ENCODE peak calls at places on chromosomes 1 and 21, in eight cellular contexts. O is SK-N-SH; T is aorta; R is adrenal gland; A is mesenchymal stem cell; F is heart right ventricle; H is ovary; G is CD4-positive, alpha-beta memory T cell. Z is an unnamed sample.
A peak's percentile ranks its signal among the peaks of the same experiment; 100 is the strongest.

GRCh38 chr1:2042830-2043773 is 7.1 kb upstream of the PRKCZ start:
- DNase-seq in O (peak; percentile 60), T (no peak), R (no peak), A (no peak), F (no peak), H (no peak), G (no peak), Z (no peak)

GRCh38 chr1:231793893-231794292 is 167.3 kb downstream of the DISC1 start:
- DNase-seq in O (no peak), T (no peak), R (no peak), A (no peak), F (no peak), H (no peak), G (no peak), Z (no peak)

GRCh38 chr1:47388548-47389238 is 27.4 kb upstream of the FOXE3 start:
- DNase-seq in O (peak; percentile 80), T (peak; percentile 61), R (peak; percentile 49), A (peak; percentile 51), F (peak; percentile 36), H (peak; percentile 23), G (peak; percentile 16), Z (peak; percentile 53)

GRCh38 chr1:34896612-34897011 is 32.8 kb downstream of the DLGAP3 start:
- DNase-seq in O (no peak), T (no peak), R (no peak), A (no peak), F (no peak), H (no peak), G (no peak), Z (no peak)

GRCh38 chr1:179794669-179795068 is 51.6 kb downstream of the FAM163A start:
- DNase-seq in O (peak; percentile 60), T (no peak), R (no peak), A (no peak), F (no peak), H (no peak), G (no peak), Z (no peak)

GRCh38 chr1:10514490-10515235 is 39.9 kb downstream of the PEX14 start:
- DNase-seq in O (peak; percentile 66), T (no peak), R (no peak), A (peak; percentile 61), F (no peak), H (no peak), G (peak; percentile 29), Z (peak; percentile 20)

GRCh38 chr1:117686907-117687306 is 81.1 kb downstream of the TENT5C start:
- DNase-seq in O (no peak), T (no peak), R (peak; percentile 69), A (peak; percentile 85), F (no peak), H (peak; percentile 27), G (no peak), Z (peak; percentile 30)

GRCh38 chr1:234408757-234409156 is 35.5 kb downstream of the COA6 start:
- DNase-seq in O (no peak), T (no peak), R (no peak), A (no peak), F (no peak), H (no peak), G (peak; percentile 62), Z (no peak)

GRCh38 chr21:42165901-42166300 is 53.0 kb upstream of the ABCG1 start:
- DNase-seq in O (no peak), T (no peak), R (no peak), A (no peak), F (no peak), H (no peak), G (no peak), Z (no peak)

GRCh38 chr1:117161887-117162286 is 40.3 kb upstream of the TRIM45 start:
- DNase-seq in O (no peak), T (no peak), R (no peak), A (no peak), F (no peak), H (no peak), G (no peak), Z (no peak)

GRCh38 chr1:80594013-80594412 is 1206.7 kb upstream of the ADGRL2 start:
- DNase-seq in O (no peak), T (no peak), R (no peak), A (no peak), F (no peak), H (no peak), G (no peak), Z (no peak)

GRCh38 chr21:36487641-36488307 is 7.9 kb upstream of the CLDN14 start:
- DNase-seq in O (no peak), T (no peak), R (no peak), A (no peak), F (no peak), H (no peak), G (no peak), Z (peak; percentile 13)

GRCh38 chr1:158496379-158496778 is 24.4 kb downstream of the OR10R2 start:
- DNase-seq in O (no peak), T (no peak), R (no peak), A (peak; percentile 3), F (no peak), H (no peak), G (no peak), Z (no peak)

GRCh38 chr1:155218854-155219591 is 10.5 kb downstream of the MTX1 start:
- DNase-seq in O (peak; percentile 77), T (no peak), R (peak; percentile 61), A (peak; percentile 62), F (peak; percentile 65), H (peak; percentile 55), G (no peak), Z (no peak)

GRCh38 chr1:211133393-211133840 is 531 bp downstream of the KCNH1 start:
- DNase-seq in O (peak; percentile 69), T (no peak), R (no peak), A (peak; percentile 23), F (no peak), H (no peak), G (no peak), Z (no peak)

GRCh38 chr1:156537027-156537426 is 35.3 kb downstream of the IQGAP3 start:
- DNase-seq in O (no peak), T (no peak), R (no peak), A (no peak), F (no peak), H (no peak), G (no peak), Z (no peak)

GRCh38 chr1:156384007-156384406 is 15.0 kb downstream of the RHBG start:
- DNase-seq in O (no peak), T (no peak), R (no peak), A (no peak), F (no peak), H (no peak), G (no peak), Z (no peak)

GRCh38 chr1:32215629-32216505 is 6.3 kb downstream of the TMEM234 start:
- DNase-seq in O (peak; percentile 79), T (peak; percentile 60), R (peak; percentile 65), A (peak; percentile 76), F (peak; percentile 58), H (peak; percentile 70), G (peak; percentile 61), Z (peak; percentile 56)

GRCh38 chr1:9801909-9802308 is 21.9 kb downstream of the CLSTN1 start:
- DNase-seq in O (no peak), T (no peak), R (no peak), A (no peak), F (no peak), H (no peak), G (no peak), Z (no peak)

GRCh38 chr1:150650193-150650592 is 20.8 kb upstream of the ENSA start:
- DNase-seq in O (no peak), T (no peak), R (no peak), A (no peak), F (peak; percentile 4), H (no peak), G (no peak), Z (no peak)

GRCh38 chr1:14267991-14268390 is 330.5 kb upstream of the KAZN start:
- DNase-seq in O (no peak), T (no peak), R (no peak), A (no peak), F (no peak), H (no peak), G (no peak), Z (no peak)

GRCh38 chr1:180954766-180955165 is 42.1 kb downstream of the KIAA1614 start:
- DNase-seq in O (no peak), T (no peak), R (no peak), A (no peak), F (no peak), H (no peak), G (no peak), Z (no peak)

GRCh38 chr1:180952657-180953013 is 39.9 kb downstream of the KIAA1614 start:
- DNase-seq in O (peak; percentile 46), T (no peak), R (no peak), A (no peak), F (no peak), H (no peak), G (no peak), Z (no peak)

GRCh38 chr1:180953291-180953747 is 40.6 kb downstream of the KIAA1614 start:
- DNase-seq in O (peak; percentile 27), T (peak; percentile 45), R (no peak), A (no peak), F (no peak), H (no peak), G (no peak), Z (no peak)

GRCh38 chr1:180953791-180954721 is 41.4 kb downstream of the KIAA1614 start:
- DNase-seq in O (peak; percentile 39), T (peak; percentile 80), R (peak; percentile 71), A (peak; percentile 12), F (peak; percentile 44), H (peak; percentile 87), G (peak; percentile 70), Z (no peak)

GRCh38 chr1:180956028-180956640 is 43.4 kb downstream of the KIAA1614 start:
- DNase-seq in O (peak; percentile 34), T (no peak), R (no peak), A (no peak), F (no peak), H (no peak), G (no peak), Z (no peak)
- H3K36me3 ChIP-seq in O (peaks cover 4% of the 10 kb centered on the region), T (no peaks in the 10 kb centered on the region), R (no peaks in the 10 kb centered on the region), A (peaks cover 11% of the 10 kb centered on the region), F (no peaks in the 10 kb centered on the region), H (no peaks in the 10 kb centered on the region), G (no peaks in the 10 kb centered on the region), Z (peaks cover 34% of the 10 kb centered on the region)

GRCh38 chr1:27099154-27099903 is 55.6 kb downstream of the SLC9A1 start:
- DNase-seq in O (peak; percentile 62), T (peak; percentile 82), R (peak; percentile 75), A (peak; percentile 92), F (peak; percentile 73), H (peak; percentile 72), G (no peak), Z (peak; percentile 76)
- H3K4me3 ChIP-seq in O (no peak overlapping the region), T (no peak overlapping the region), R (no peak overlapping the region), A (peak overlapping the region; percentile 43), F (no peak overlapping the region), H (no peak overlapping the region), G (no peak overlapping the region), Z (no peak overlapping the region)

DNA sequence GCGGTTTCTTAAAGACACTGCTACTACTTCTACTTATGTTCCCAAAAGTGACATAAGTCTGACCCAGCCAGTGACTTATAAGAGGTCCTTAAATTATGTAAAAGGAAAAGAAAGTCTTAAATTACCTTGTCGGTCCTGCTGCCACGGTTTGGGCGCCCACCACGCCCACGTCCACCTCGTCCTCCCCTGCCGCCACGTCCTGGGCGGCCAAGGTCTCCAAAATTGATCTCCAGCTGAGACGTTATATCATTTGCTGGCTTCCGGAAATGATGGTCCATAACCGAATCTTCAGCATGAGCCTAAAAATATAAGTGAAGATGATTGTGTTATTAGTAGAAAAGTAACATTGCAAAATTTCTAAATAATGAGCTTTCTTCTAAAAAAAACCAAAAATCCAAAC is 15.2 kb downstream of the SERBP1 start:
- DNase-seq in O (no peak), T (no peak), R (no peak), A (no peak), F (no peak), H (no peak), G (no peak), Z (no peak)
- H3K36me3 ChIP-seq in O (peaks cover 85% of the 10 kb centered on the region), T (peaks cover 9% of the 10 kb centered on the region), R (peaks cover 96% of the 10 kb centered on the region), A (peaks cover 93% of the 10 kb centered on the region), F (peaks cover 48% of the 10 kb centered on the region), H (no peaks in the 10 kb centered on the region), G (peaks cover 69% of the 10 kb centered on the region), Z (peaks cover 98% of the 10 kb centered on the region)

GRCh38 chr1:178727014-178727895 is 2.2 kb downstream of the RALGPS2 start:
- DNase-seq in O (no peak), T (no peak), R (no peak), A (peak; percentile 16), F (no peak), H (no peak), G (no peak), Z (no peak)
- H3K4me3 ChIP-seq in O (peak overlapping the region; percentile 96), T (no peak overlapping the region), R (no peak overlapping the region), A (peak overlapping the region; percentile 87), F (peak overlapping the region; percentile 90), H (peak overlapping the region; percentile 90), G (no peak overlapping the region), Z (peak overlapping the region; percentile 77)

Z was measured in MG63.